ENCODE peak calls at places on chromosome 1, in six cellular contexts. Y is GM20000, N is occipital lobe, M is cardiac septum, A is AG04450, I is mammary epithelial cell. B is an unnamed sample.

GRCh38 chr1:119228318-119228717 is 87.9 kb upstream of the WARS2 start:
- DNase-seq in Y (no peak), N (no peak), M (no peak), A (no peak), I (peak), B (no peak)

GRCh38 chr1:100130552-100131077 is 2.1 kb downstream of the SASS6 start:
- DNase-seq in Y (no peak), N (no peak), M (no peak), A (no peak), I (no peak), B (no peak)

GRCh38 chr1:206753141-206753540 is 17.4 kb upstream of the IL19 start:
- DNase-seq in Y (no peak), N (no peak), M (no peak), A (no peak), I (no peak), B (no peak)

GRCh38 chr1:19661721-19662228 is 2.9 kb upstream of the HTR6 start:
- DNase-seq in Y (peak), N (no peak), M (no peak), A (no peak), I (no peak), B (peak)

GRCh38 chr1:113949007-113949406 is 19.9 kb downstream of the HIPK1 start:
- DNase-seq in Y (no peak), N (no peak), M (no peak), A (no peak), I (no peak), B (no peak)

GRCh38 chr1:30329802-30330557 is 393.4 kb downstream of the MATN1 start:
- DNase-seq in Y (no peak), N (no peak), M (no peak), A (no peak), I (no peak), B (no peak)

GRCh38 chr1:33081554-33082305 is 777 bp downstream of the AZIN2 start:
- DNase-seq in Y (no peak), N (peak), M (no peak), A (no peak), I (no peak), B (no peak)

GRCh38 chr1:40612345-40612831 is 53.1 kb downstream of the RIMS3 start:
- DNase-seq in Y (peak), N (peak), M (no peak), A (peak), I (peak), B (peak)

GRCh38 chr1:30011970-30012369 is 711.4 kb downstream of the MATN1 start:
- DNase-seq in Y (no peak), N (no peak), M (no peak), A (no peak), I (no peak), B (no peak)

GRCh38 chr1:59163268-59164092 is 133.4 kb upstream of the FGGY start:
- DNase-seq in Y (no peak), N (no peak), M (no peak), A (no peak), I (no peak), B (peak)

GRCh38 chr1:39214714-39214997 is 10.2 kb downstream of the MACF1 start:
- DNase-seq in Y (no peak), N (no peak), M (no peak), A (no peak), I (peak), B (no peak)

GRCh38 chr1:86841120-86841519 is 72.8 kb downstream of the SELENOF start:
- DNase-seq in Y (no peak), N (no peak), M (no peak), A (no peak), I (no peak), B (no peak)

GRCh38 chr1:21300774-21301173 is 10.5 kb upstream of the ECE1 start:
- DNase-seq in Y (no peak), N (no peak), M (no peak), A (no peak), I (no peak), B (no peak)

GRCh38 chr1:239805888-239806772 is 285.6 kb upstream of the FMN2 start:
- DNase-seq in Y (no peak), N (no peak), M (no peak), A (no peak), I (no peak), B (no peak)

GRCh38 chr1:32736812-32737791 is 34.5 kb upstream of the SYNC start:
- DNase-seq in Y (no peak), N (no peak), M (no peak), A (no peak), I (no peak), B (no peak)

GRCh38 chr1:109794319-109795132 is 30.8 kb upstream of the EPS8L3 start:
- DNase-seq in Y (no peak), N (no peak), M (peak), A (no peak), I (no peak), B (no peak)